ENCODE peak calls at places on chromosomes 16 and 17, in ten cellular contexts. One of them, this sample, is unnamed.

GRCh38 chr17:57622886-57623433 is 122.1 kb downstream of the CCDC182 start:
- DNase-seq in AG09309: peak
- DNase-seq in IMR-90: peak
- DNase-seq in A549: peak
- DNase-seq in lower leg skin: no peak
- DNase-seq in body of pancreas: no peak
- DNase-seq in AG10803: peak
- DNase-seq in fibroblast of lung: peak
- DNase-seq in PC-3: peak
- DNase-seq in HL-60: peak
- DNase-seq in this sample: no peak

GRCh38 chr17:4317648-4318047 is 48.8 kb downstream of the UBE2G1 start:
- DNase-seq in AG09309: no peak
- DNase-seq in A549: no peak
- DNase-seq in body of pancreas: no peak
- DNase-seq in IMR-90: no peak
- DNase-seq in lower leg skin: no peak
- DNase-seq in PC-3: no peak
- DNase-seq in fibroblast of lung: no peak
- DNase-seq in AG10803: no peak
- DNase-seq in HL-60: no peak
- DNase-seq in this sample: no peak

GRCh38 chr16:84673561-84673960 is 25.2 kb downstream of the KLHL36 start:
- DNase-seq in PC-3: no peak
- DNase-seq in AG10803: no peak
- DNase-seq in AG09309: no peak
- DNase-seq in body of pancreas: no peak
- DNase-seq in lower leg skin: no peak
- DNase-seq in IMR-90: no peak
- DNase-seq in HL-60: no peak
- DNase-seq in A549: no peak
- DNase-seq in fibroblast of lung: no peak
- DNase-seq in this sample: no peak

GRCh38 chr17:5592382-5592781 is 8.1 kb upstream of the NLRP1 start:
- DNase-seq in AG09309: no peak
- DNase-seq in fibroblast of lung: peak
- DNase-seq in lower leg skin: no peak
- DNase-seq in HL-60: no peak
- DNase-seq in A549: peak
- DNase-seq in PC-3: peak
- DNase-seq in body of pancreas: no peak
- DNase-seq in IMR-90: peak
- DNase-seq in AG10803: peak
- DNase-seq in this sample: peak

GRCh38 chr16:68179196-68179795 is 56.6 kb downstream of the ESRP2 start:
- DNase-seq in body of pancreas: no peak
- DNase-seq in fibroblast of lung: peak
- DNase-seq in lower leg skin: no peak
- DNase-seq in AG09309: no peak
- DNase-seq in IMR-90: peak
- DNase-seq in AG10803: peak
- DNase-seq in PC-3: no peak
- DNase-seq in A549: no peak
- DNase-seq in HL-60: no peak
- DNase-seq in this sample: no peak

GRCh38 chr17:82350182-82351030 is 8.6 kb upstream of the TEX19 start:
- DNase-seq in HL-60: peak
- DNase-seq in AG09309: no peak
- DNase-seq in PC-3: no peak
- DNase-seq in IMR-90: no peak
- DNase-seq in AG10803: peak
- DNase-seq in fibroblast of lung: no peak
- DNase-seq in lower leg skin: no peak
- DNase-seq in A549: no peak
- DNase-seq in body of pancreas: no peak
- DNase-seq in this sample: no peak

GRCh38 chr17:56914641-56915263 is 903 bp upstream of the TRIM25 start:
- DNase-seq in PC-3: peak
- DNase-seq in body of pancreas: no peak
- DNase-seq in lower leg skin: no peak
- DNase-seq in HL-60: no peak
- DNase-seq in IMR-90: no peak
- DNase-seq in AG10803: no peak
- DNase-seq in A549: no peak
- DNase-seq in AG09309: no peak
- DNase-seq in fibroblast of lung: peak
- DNase-seq in this sample: no peak

GRCh38 chr16:30046178-30046577 is 15.1 kb upstream of the TLCD3B start:
- DNase-seq in fibroblast of lung: no peak
- DNase-seq in HL-60: no peak
- DNase-seq in A549: no peak
- DNase-seq in IMR-90: no peak
- DNase-seq in body of pancreas: no peak
- DNase-seq in PC-3: no peak
- DNase-seq in AG09309: no peak
- DNase-seq in AG10803: no peak
- DNase-seq in lower leg skin: no peak
- DNase-seq in this sample: no peak

GRCh38 chr17:20028436-20028835 is 19.3 kb downstream of the SPECC1 start:
- DNase-seq in IMR-90: no peak
- DNase-seq in A549: no peak
- DNase-seq in HL-60: no peak
- DNase-seq in body of pancreas: no peak
- DNase-seq in PC-3: peak
- DNase-seq in lower leg skin: no peak
- DNase-seq in AG10803: peak
- DNase-seq in AG09309: peak
- DNase-seq in fibroblast of lung: no peak
- DNase-seq in this sample: no peak

GRCh38 chr16:59478806-59479205 is 744.7 kb upstream of the GOT2 start:
- DNase-seq in AG09309: peak
- DNase-seq in A549: no peak
- DNase-seq in fibroblast of lung: peak
- DNase-seq in body of pancreas: no peak
- DNase-seq in lower leg skin: no peak
- DNase-seq in AG10803: peak
- DNase-seq in PC-3: peak
- DNase-seq in HL-60: no peak
- DNase-seq in IMR-90: peak
- DNase-seq in this sample: no peak

GRCh38 chr17:81400154-81400938 is 5.1 kb downstream of the BAHCC1 start:
- DNase-seq in AG10803: peak
- DNase-seq in lower leg skin: no peak
- DNase-seq in IMR-90: peak
- DNase-seq in AG09309: no peak
- DNase-seq in fibroblast of lung: peak
- DNase-seq in A549: peak
- DNase-seq in body of pancreas: peak
- DNase-seq in HL-60: peak
- DNase-seq in PC-3: peak
- DNase-seq in this sample: no peak

GRCh38 chr17:15478845-15479244 is 11.4 kb upstream of the CDRT4 start:
- DNase-seq in fibroblast of lung: no peak
- DNase-seq in body of pancreas: no peak
- DNase-seq in AG09309: no peak
- DNase-seq in PC-3: no peak
- DNase-seq in IMR-90: no peak
- DNase-seq in AG10803: no peak
- DNase-seq in lower leg skin: no peak
- DNase-seq in A549: no peak
- DNase-seq in HL-60: no peak
- DNase-seq in this sample: no peak

GRCh38 chr17:78783711-78784396 is 1.8 kb upstream of the CYTH1 start:
- DNase-seq in lower leg skin: no peak
- DNase-seq in fibroblast of lung: no peak
- DNase-seq in IMR-90: no peak
- DNase-seq in A549: no peak
- DNase-seq in HL-60: no peak
- DNase-seq in AG09309: no peak
- DNase-seq in AG10803: no peak
- DNase-seq in PC-3: no peak
- DNase-seq in body of pancreas: peak
- DNase-seq in this sample: no peak

DNA sequence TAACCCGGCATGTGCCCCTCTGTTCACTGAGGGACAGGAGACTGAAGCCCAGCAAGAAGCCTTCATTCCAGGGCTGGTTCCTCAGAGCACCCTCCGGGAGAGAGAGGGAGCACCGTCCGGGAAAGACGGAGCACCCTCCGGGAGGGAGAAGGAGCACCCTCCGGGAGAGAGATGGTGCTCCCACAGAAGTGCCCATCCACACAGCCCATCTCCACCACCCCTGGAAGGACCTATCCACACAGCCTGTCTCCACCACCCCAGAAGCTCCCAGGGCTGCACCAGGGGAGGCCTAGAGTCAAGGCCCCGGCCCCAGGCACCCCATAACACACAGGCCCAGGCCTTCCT is 88.6 kb downstream of the ABR start:
- DNase-seq in AG10803: no peak
- DNase-seq in lower leg skin: no peak
- DNase-seq in body of pancreas: no peak
- DNase-seq in A549: no peak
- DNase-seq in IMR-90: no peak
- DNase-seq in fibroblast of lung: no peak
- DNase-seq in PC-3: no peak
- DNase-seq in HL-60: no peak
- DNase-seq in AG09309: no peak
- DNase-seq in this sample: no peak
- H3K4me3 ChIP-seq in AG10803: no peak
- H3K4me3 ChIP-seq in lower leg skin: no peak
- H3K4me3 ChIP-seq in body of pancreas: no peak
- H3K4me3 ChIP-seq in A549: no peak
- H3K4me3 ChIP-seq in IMR-90: no peak
- H3K4me3 ChIP-seq in fibroblast of lung: no peak
- H3K4me3 ChIP-seq in PC-3: no peak
- H3K4me3 ChIP-seq in HL-60: no peak
- H3K4me3 ChIP-seq in AG09309: no peak
- H3K4me3 ChIP-seq in this sample: no peak

GRCh38 chr16:53642094-53642493 is 61.6 kb downstream of the RPGRIP1L start:
- DNase-seq in PC-3: no peak
- DNase-seq in HL-60: no peak
- DNase-seq in A549: no peak
- DNase-seq in lower leg skin: no peak
- DNase-seq in AG09309: no peak
- DNase-seq in body of pancreas: no peak
- DNase-seq in AG10803: no peak
- DNase-seq in IMR-90: no peak
- DNase-seq in fibroblast of lung: peak
- DNase-seq in this sample: no peak
- H3K4me3 ChIP-seq in PC-3: no peak
- H3K4me3 ChIP-seq in HL-60: no peak
- H3K4me3 ChIP-seq in A549: no peak
- H3K4me3 ChIP-seq in lower leg skin: no peak
- H3K4me3 ChIP-seq in AG09309: no peak
- H3K4me3 ChIP-seq in body of pancreas: no peak
- H3K4me3 ChIP-seq in AG10803: no peak
- H3K4me3 ChIP-seq in IMR-90: no peak
- H3K4me3 ChIP-seq in fibroblast of lung: no peak
- H3K4me3 ChIP-seq in this sample: no peak

GRCh38 chr16:24996731-24997130 is 18.4 kb downstream of the ARHGAP17 start:
- DNase-seq in HL-60: no peak
- DNase-seq in IMR-90: no peak
- DNase-seq in AG10803: no peak
- DNase-seq in AG09309: no peak
- DNase-seq in fibroblast of lung: no peak
- DNase-seq in A549: no peak
- DNase-seq in lower leg skin: no peak
- DNase-seq in body of pancreas: no peak
- DNase-seq in PC-3: no peak
- DNase-seq in this sample: no peak

GRCh38 chr16:24999088-24999670 is 16.0 kb downstream of the ARHGAP17 start:
- DNase-seq in body of pancreas: no peak
- DNase-seq in AG10803: no peak
- DNase-seq in HL-60: no peak
- DNase-seq in IMR-90: no peak
- DNase-seq in fibroblast of lung: peak
- DNase-seq in A549: no peak
- DNase-seq in lower leg skin: no peak
- DNase-seq in AG09309: no peak
- DNase-seq in PC-3: no peak
- DNase-seq in this sample: no peak

GRCh38 chr16:24998201-24998600 is 17.0 kb downstream of the ARHGAP17 start:
- DNase-seq in fibroblast of lung: no peak
- DNase-seq in A549: no peak
- DNase-seq in body of pancreas: no peak
- DNase-seq in HL-60: no peak
- DNase-seq in PC-3: no peak
- DNase-seq in AG10803: no peak
- DNase-seq in AG09309: no peak
- DNase-seq in IMR-90: no peak
- DNase-seq in lower leg skin: no peak
- DNase-seq in this sample: no peak

GRCh38 chr16:24997665-24998064 is 17.5 kb downstream of the ARHGAP17 start:
- DNase-seq in body of pancreas: no peak
- DNase-seq in PC-3: no peak
- DNase-seq in AG10803: no peak
- DNase-seq in HL-60: no peak
- DNase-seq in A549: no peak
- DNase-seq in IMR-90: no peak
- DNase-seq in AG09309: no peak
- DNase-seq in fibroblast of lung: no peak
- DNase-seq in lower leg skin: no peak
- DNase-seq in this sample: no peak

DNA sequence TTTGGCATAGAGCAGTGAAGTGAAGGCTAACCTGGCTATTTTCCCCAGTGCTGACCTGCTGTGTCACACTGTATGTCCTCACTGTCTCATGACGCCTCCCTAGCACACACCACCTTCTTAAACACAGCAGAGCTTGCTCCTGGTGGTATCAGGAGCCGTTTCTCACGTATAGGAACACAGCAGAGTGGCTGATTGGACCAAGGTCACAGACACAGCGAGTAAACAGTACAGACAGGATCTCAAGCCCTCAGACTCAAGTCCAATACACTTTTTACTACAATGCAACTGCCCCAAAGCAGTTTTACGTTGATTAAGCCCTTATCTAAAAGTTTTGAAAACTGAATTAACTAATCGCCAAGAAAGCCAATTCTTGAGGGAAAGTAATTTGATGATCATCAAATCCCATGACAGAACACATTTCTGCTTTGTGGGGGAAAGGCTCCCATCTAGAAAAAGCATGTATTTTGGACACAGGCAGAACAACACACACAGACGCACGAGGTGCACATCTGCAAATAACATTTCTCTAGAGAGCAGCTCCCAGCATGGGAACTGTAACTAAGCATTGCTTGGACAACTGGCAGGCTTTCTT is 15.2 kb downstream of the ARHGAP17 start:
- DNase-seq in body of pancreas: peak
- DNase-seq in fibroblast of lung: peak
- DNase-seq in HL-60: no peak
- DNase-seq in PC-3: peak
- DNase-seq in lower leg skin: no peak
- DNase-seq in AG09309: no peak
- DNase-seq in A549: no peak
- DNase-seq in AG10803: peak
- DNase-seq in IMR-90: no peak
- DNase-seq in this sample: no peak
- H3K4me3 ChIP-seq in body of pancreas: no peak
- H3K4me3 ChIP-seq in fibroblast of lung: no peak
- H3K4me3 ChIP-seq in HL-60: no peak
- H3K4me3 ChIP-seq in PC-3: no peak
- H3K4me3 ChIP-seq in lower leg skin: no peak
- H3K4me3 ChIP-seq in AG09309: no peak
- H3K4me3 ChIP-seq in A549: no peak
- H3K4me3 ChIP-seq in AG10803: no peak
- H3K4me3 ChIP-seq in IMR-90: no peak
- H3K4me3 ChIP-seq in this sample: no peak

GRCh38 chr16:20415541-20415940 is 6.2 kb downstream of the ACSM5 start:
- DNase-seq in HL-60: no peak
- DNase-seq in PC-3: peak
- DNase-seq in fibroblast of lung: no peak
- DNase-seq in A549: no peak
- DNase-seq in AG10803: no peak
- DNase-seq in lower leg skin: no peak
- DNase-seq in AG09309: no peak
- DNase-seq in IMR-90: no peak
- DNase-seq in body of pancreas: no peak
- DNase-seq in this sample: no peak
- H3K4me3 ChIP-seq in HL-60: no peak
- H3K4me3 ChIP-seq in PC-3: no peak
- H3K4me3 ChIP-seq in fibroblast of lung: no peak
- H3K4me3 ChIP-seq in A549: no peak
- H3K4me3 ChIP-seq in AG10803: no peak
- H3K4me3 ChIP-seq in lower leg skin: no peak
- H3K4me3 ChIP-seq in AG09309: no peak
- H3K4me3 ChIP-seq in IMR-90: no peak
- H3K4me3 ChIP-seq in body of pancreas: no peak
- H3K4me3 ChIP-seq in this sample: no peak

This sample was measured in AG04450.